ENCODE peak calls at places on chromosomes 5 and 9, in five cellular contexts. R is stomach, D is dorsolateral prefrontal cortex, O is pancreas, L is tibial nerve. A is an unnamed sample.
A peak's percentile ranks its signal among the peaks of the same experiment; 100 is the strongest.

GRCh38 chr9:129278391-129279237 is 100.6 kb upstream of the IER5L start:
- DNase-seq in L (no peak), R (peak; percentile 65), D (peak; percentile 20), O (peak; percentile 56), A (peak; percentile 96)

GRCh38 chr5:68261174-68262021 is 45.8 kb downstream of the PIK3R1 start:
- DNase-seq in L (no peak), D (no peak), R (no peak), O (no peak), A (no peak)

GRCh38 chr5:87850843-87851242 is 417.8 kb downstream of the TMEM161B start:
- DNase-seq in D (no peak), O (no peak), R (no peak), L (no peak), A (peak; percentile 25)

GRCh38 chr9:103183569-103184191 is 188.5 kb downstream of the CYLC2 start:
- DNase-seq in R (no peak), O (no peak), D (no peak), L (peak; percentile 5), A (peak; percentile 53)

GRCh38 chr9:72894342-72894741 is 58.5 kb downstream of the ALDH1A1 start:
- DNase-seq in D (no peak), L (no peak), O (no peak), R (no peak), A (peak; percentile 7)

GRCh38 chr9:33677961-33678360 is 117.4 kb upstream of the PRSS3 start:
- DNase-seq in R (no peak), D (no peak), L (no peak), O (no peak), A (no peak)

GRCh38 chr9:132507670-132508469 is 74.5 kb upstream of the BARHL1 start:
- DNase-seq in R (peak; percentile 70), D (peak; percentile 81), O (peak; percentile 69), L (peak; percentile 86), A (peak; percentile 65)

GRCh38 chr9:135480071-135480941 is 724 bp downstream of the PPP1R26 start:
- DNase-seq in O (peak; percentile 38), D (no peak), L (no peak), R (peak; percentile 43), A (peak; percentile 40)

GRCh38 chr9:18543406-18543965 is 69.5 kb downstream of the ADAMTSL1 start:
- DNase-seq in R (no peak), D (no peak), O (no peak), L (no peak), A (peak; percentile 32)

GRCh38 chr5:6713274-6714181 is at the start of gene TENT4A:
- DNase-seq in D (no peak), L (no peak), R (no peak), O (peak; percentile 37), A (no peak)

GRCh38 chr9:124182741-124183140 is 75.0 kb upstream of the NEK6 start:
- DNase-seq in R (no peak), O (no peak), D (no peak), L (no peak), A (no peak)

GRCh38 chr9:105837261-105837660 is 142.9 kb downstream of the TMEM38B start:
- DNase-seq in D (no peak), O (no peak), L (no peak), R (no peak), A (no peak)

GRCh38 chr5:143913008-143913752 is 101.2 kb downstream of the HMHB1 start:
- DNase-seq in R (no peak), L (no peak), D (no peak), O (no peak), A (peak; percentile 90)

GRCh38 chr5:177430146-177430951 is 3.9 kb downstream of the GRK6 start:
- DNase-seq in L (no peak), O (no peak), D (no peak), R (no peak), A (peak; percentile 72)

GRCh38 chr9:122346478-122347347 is 24.1 kb upstream of the PTGS1 start:
- DNase-seq in R (peak; percentile 55), O (peak; percentile 28), L (no peak), D (no peak), A (peak; percentile 17)
- TF ChIP-seq CTCF in R (no peak), O (no peak), L (no peak), D (no peak), A (no peak)

DNA sequence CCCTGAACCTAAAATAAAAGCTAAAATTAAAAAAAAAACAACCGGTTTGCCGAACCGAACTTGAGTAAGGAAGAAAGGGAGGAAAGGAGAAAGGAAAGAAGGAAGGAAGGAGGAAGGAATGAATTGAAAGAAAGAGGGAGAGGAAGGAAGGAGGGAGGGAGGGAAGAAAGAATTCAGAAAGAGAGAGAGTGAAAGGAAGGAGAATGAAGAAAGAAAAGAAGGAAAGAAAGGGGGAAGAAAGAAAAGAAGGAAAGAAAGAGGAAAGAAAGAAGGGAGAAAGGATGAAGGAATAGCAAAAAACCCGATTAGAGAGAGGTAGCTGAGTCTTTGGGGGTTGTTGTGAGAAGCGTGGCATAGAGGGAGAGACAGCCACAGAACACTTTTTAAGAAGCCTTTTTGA is 121.4 kb downstream of the FGF18 start:
- DNase-seq in R (no peak), L (no peak), D (no peak), O (no peak), A (no peak)
- TF ChIP-seq CTCF in R (no peak), L (no peak), D (no peak), O (no peak), A (no peak)

GRCh38 chr5:171405615-171406014 is 13.8 kb upstream of the FGF18 start:
- DNase-seq in D (no peak), O (no peak), R (no peak), L (no peak), A (peak; percentile 25)
- TF ChIP-seq CTCF in D (peak; percentile 26), O (no peak), R (no peak), L (peak; percentile 12), A (peak; percentile 39)

GRCh38 chr5:159947708-159948358 is 31.6 kb downstream of the ADRA1B start:
- DNase-seq in O (no peak), D (no peak), L (no peak), R (no peak), A (no peak)

GRCh38 chr5:159955056-159955624 is 38.9 kb downstream of the ADRA1B start:
- DNase-seq in D (no peak), R (no peak), L (no peak), O (no peak), A (no peak)

GRCh38 chr5:159953609-159954008 is 37.3 kb downstream of the ADRA1B start:
- DNase-seq in O (no peak), L (no peak), R (no peak), D (no peak), A (no peak)

GRCh38 chr5:159951834-159952233 is 35.6 kb downstream of the ADRA1B start:
- DNase-seq in O (no peak), R (no peak), L (no peak), D (no peak), A (no peak)

DNA sequence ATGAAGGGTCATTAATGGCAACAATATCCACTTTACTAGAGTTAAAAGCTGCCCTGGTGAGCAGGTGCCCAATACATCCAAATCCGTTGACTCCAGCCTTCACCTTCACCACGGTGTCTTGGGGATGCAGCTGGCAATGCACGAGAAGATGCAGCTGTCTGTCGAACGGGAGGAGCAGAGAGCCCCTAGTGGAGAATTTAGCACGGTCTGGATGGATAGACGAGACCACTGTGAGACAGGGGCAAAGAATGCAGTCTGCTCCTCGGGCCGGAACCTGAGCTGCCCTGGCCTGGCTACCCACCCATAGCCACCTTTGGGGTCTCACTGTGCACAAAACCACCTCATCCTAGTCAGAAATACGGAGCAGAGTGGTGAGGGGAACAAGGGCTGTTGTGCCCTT is 35.1 kb downstream of the ADRA1B start:
- DNase-seq in D (no peak), R (no peak), O (no peak), L (no peak), A (no peak)
- TF ChIP-seq CTCF in D (no peak), R (no peak), O (no peak), L (no peak), A (peak; percentile 21)

DNA sequence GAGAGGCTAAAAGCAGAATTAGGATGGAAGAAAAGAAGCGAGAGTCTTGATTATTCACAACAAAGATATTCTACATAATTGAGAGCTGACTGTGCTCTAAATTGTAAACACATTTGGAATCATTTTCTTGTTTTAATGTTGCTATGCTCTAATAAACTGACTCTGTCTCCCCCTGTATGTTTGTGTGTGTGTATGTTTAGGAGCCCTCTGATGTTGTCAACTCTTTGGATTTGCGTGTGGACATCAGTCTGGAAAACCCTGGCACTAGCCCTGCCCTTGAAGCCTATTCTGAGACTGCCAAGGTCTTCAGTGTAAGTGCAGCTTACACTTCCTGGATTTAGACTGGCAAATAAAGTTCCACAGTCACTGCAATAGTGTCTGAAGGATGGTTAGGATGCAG is 37.8 kb downstream of the MOCS2 start:
- DNase-seq in R (no peak), O (no peak), L (no peak), D (no peak), A (no peak)
- TF ChIP-seq CTCF in R (no peak), O (no peak), L (no peak), D (no peak), A (no peak)